ENCODE peak calls at places on chromosome 10, in six cellular contexts. One of them, this sample, is unnamed.

GRCh38 chr10:131616040-131616439 is 284.8 kb upstream of the PPP2R2D start:
- DNase-seq in GM13977: no peak
- DNase-seq in NCI-H1092: no peak
- DNase-seq in mesothelial cell of epicardium: no peak
- DNase-seq in ACHN: no peak
- DNase-seq in PC-9: no peak
- DNase-seq in this sample: no peak

GRCh38 chr10:77873558-77874380 is 52.8 kb downstream of the DLG5 start:
- DNase-seq in ACHN: peak; percentile 12
- DNase-seq in PC-9: peak; percentile 92
- DNase-seq in NCI-H1092: no peak
- DNase-seq in mesothelial cell of epicardium: no peak
- DNase-seq in GM13977: peak; percentile 72
- DNase-seq in this sample: no peak

GRCh38 chr10:28595618-28596017 is 62.7 kb downstream of the WAC start:
- DNase-seq in GM13977: no peak
- DNase-seq in PC-9: no peak
- DNase-seq in ACHN: no peak
- DNase-seq in NCI-H1092: no peak
- DNase-seq in mesothelial cell of epicardium: no peak
- DNase-seq in this sample: no peak

GRCh38 chr10:8050561-8051108 is 3.9 kb upstream of the GATA3 start:
- DNase-seq in ACHN: peak; percentile 13
- DNase-seq in PC-9: peak; percentile 52
- DNase-seq in NCI-H1092: no peak
- DNase-seq in mesothelial cell of epicardium: no peak
- DNase-seq in GM13977: peak; percentile 56
- DNase-seq in this sample: no peak

GRCh38 chr10:47418321-47418720 is 34.2 kb upstream of the ZNF488 start:
- DNase-seq in mesothelial cell of epicardium: no peak
- DNase-seq in NCI-H1092: no peak
- DNase-seq in PC-9: no peak
- DNase-seq in ACHN: no peak
- DNase-seq in GM13977: no peak
- DNase-seq in this sample: no peak

GRCh38 chr10:13206546-13207443 is 27.4 kb downstream of the UCMA start:
- DNase-seq in NCI-H1092: no peak
- DNase-seq in mesothelial cell of epicardium: no peak
- DNase-seq in PC-9: no peak
- DNase-seq in ACHN: peak; percentile 34
- DNase-seq in GM13977: no peak
- DNase-seq in this sample: no peak

GRCh38 chr10:107616463-107617131 is 452.1 kb upstream of the SORCS1 start:
- DNase-seq in GM13977: no peak
- DNase-seq in PC-9: no peak
- DNase-seq in NCI-H1092: no peak
- DNase-seq in ACHN: no peak
- DNase-seq in mesothelial cell of epicardium: no peak
- DNase-seq in this sample: no peak

GRCh38 chr10:14579405-14579804 is 195.3 kb downstream of the FAM107B start:
- DNase-seq in NCI-H1092: no peak
- DNase-seq in GM13977: no peak
- DNase-seq in mesothelial cell of epicardium: no peak
- DNase-seq in PC-9: no peak
- DNase-seq in ACHN: no peak
- DNase-seq in this sample: no peak

GRCh38 chr10:72736176-72736795 is 44.3 kb downstream of the MCU start:
- DNase-seq in PC-9: no peak
- DNase-seq in GM13977: no peak
- DNase-seq in ACHN: no peak
- DNase-seq in mesothelial cell of epicardium: no peak
- DNase-seq in NCI-H1092: no peak
- DNase-seq in this sample: no peak

GRCh38 chr10:30816144-30816811 is 186.7 kb upstream of the LYZL2 start:
- DNase-seq in ACHN: no peak
- DNase-seq in PC-9: no peak
- DNase-seq in NCI-H1092: no peak
- DNase-seq in mesothelial cell of epicardium: no peak
- DNase-seq in GM13977: no peak
- DNase-seq in this sample: no peak

GRCh38 chr10:103855424-103855823 is at the start of gene SH3PXD2A:
- DNase-seq in NCI-H1092: no peak
- DNase-seq in PC-9: peak; percentile 37
- DNase-seq in mesothelial cell of epicardium: peak; percentile 50
- DNase-seq in GM13977: peak; percentile 65
- DNase-seq in ACHN: peak; percentile 18
- DNase-seq in this sample: no peak

GRCh38 chr10:100710151-100710871 is 35.1 kb upstream of the PAX2 start:
- DNase-seq in mesothelial cell of epicardium: no peak
- DNase-seq in GM13977: no peak
- DNase-seq in PC-9: no peak
- DNase-seq in ACHN: peak; percentile 67
- DNase-seq in NCI-H1092: no peak
- DNase-seq in this sample: no peak

GRCh38 chr10:132713421-132714095 is 72.4 kb downstream of the NKX6-2 start:
- DNase-seq in PC-9: no peak
- DNase-seq in mesothelial cell of epicardium: peak; percentile 15
- DNase-seq in NCI-H1092: no peak
- DNase-seq in ACHN: no peak
- DNase-seq in GM13977: no peak
- DNase-seq in this sample: no peak

GRCh38 chr10:98367626-98368451 is 47.1 kb downstream of the PYROXD2 start:
- DNase-seq in ACHN: no peak
- DNase-seq in mesothelial cell of epicardium: no peak
- DNase-seq in NCI-H1092: no peak
- DNase-seq in PC-9: no peak
- DNase-seq in GM13977: no peak
- DNase-seq in this sample: no peak

GRCh38 chr10:102914781-102915180 is 3.3 kb upstream of the CNNM2 start:
- DNase-seq in GM13977: no peak
- DNase-seq in NCI-H1092: no peak
- DNase-seq in mesothelial cell of epicardium: no peak
- DNase-seq in PC-9: no peak
- DNase-seq in ACHN: no peak
- DNase-seq in this sample: no peak

GRCh38 chr10:94011296-94011695 is 17.6 kb downstream of the PLCE1 start:
- DNase-seq in mesothelial cell of epicardium: no peak
- DNase-seq in ACHN: no peak
- DNase-seq in NCI-H1092: no peak
- DNase-seq in GM13977: no peak
- DNase-seq in PC-9: no peak
- DNase-seq in this sample: no peak

GRCh38 chr10:96387601-96388000 is 28.8 kb upstream of the OPALIN start:
- DNase-seq in NCI-H1092: no peak
- DNase-seq in PC-9: no peak
- DNase-seq in mesothelial cell of epicardium: no peak
- DNase-seq in ACHN: no peak
- DNase-seq in GM13977: no peak
- DNase-seq in this sample: no peak

GRCh38 chr10:57338823-57339558 is 928.7 kb downstream of the IPMK start:
- DNase-seq in GM13977: peak; percentile 55
- DNase-seq in mesothelial cell of epicardium: no peak
- DNase-seq in PC-9: no peak
- DNase-seq in NCI-H1092: no peak
- DNase-seq in ACHN: peak; percentile 71
- DNase-seq in this sample: no peak

GRCh38 chr10:4254101-4254994 is 469.3 kb upstream of the KLF6 start:
- DNase-seq in mesothelial cell of epicardium: no peak
- DNase-seq in PC-9: no peak
- DNase-seq in GM13977: no peak
- DNase-seq in NCI-H1092: no peak
- DNase-seq in ACHN: no peak
- DNase-seq in this sample: no peak

GRCh38 chr10:68871731-68872342 is 29.3 kb upstream of the DDX50 start:
- DNase-seq in NCI-H1092: peak; percentile 93
- DNase-seq in mesothelial cell of epicardium: no peak
- DNase-seq in GM13977: no peak
- DNase-seq in ACHN: peak; percentile 58
- DNase-seq in PC-9: no peak
- DNase-seq in this sample: no peak

GRCh38 chr10:89548673-89549072 is 13.3 kb upstream of the SLC16A12 start:
- DNase-seq in ACHN: no peak
- DNase-seq in GM13977: no peak
- DNase-seq in PC-9: no peak
- DNase-seq in NCI-H1092: no peak
- DNase-seq in mesothelial cell of epicardium: no peak
- DNase-seq in this sample: no peak

GRCh38 chr10:100146875-100147665 is 38.8 kb downstream of the ERLIN1 start:
- DNase-seq in ACHN: no peak
- DNase-seq in GM13977: no peak
- DNase-seq in PC-9: no peak
- DNase-seq in mesothelial cell of epicardium: no peak
- DNase-seq in NCI-H1092: no peak
- DNase-seq in this sample: no peak

GRCh38 chr10:90023950-90024349 is 322.6 kb downstream of the KIF20B start:
- DNase-seq in mesothelial cell of epicardium: no peak
- DNase-seq in GM13977: no peak
- DNase-seq in NCI-H1092: no peak
- DNase-seq in PC-9: no peak
- DNase-seq in ACHN: no peak
- DNase-seq in this sample: no peak

GRCh38 chr10:123323884-123324283 is 169.7 kb downstream of the BUB3 start:
- DNase-seq in GM13977: no peak
- DNase-seq in NCI-H1092: no peak
- DNase-seq in PC-9: no peak
- DNase-seq in ACHN: no peak
- DNase-seq in mesothelial cell of epicardium: no peak
- DNase-seq in this sample: no peak

GRCh38 chr10:125333209-125333591 is 172.8 kb upstream of the CTBP2 start:
- DNase-seq in PC-9: no peak
- DNase-seq in ACHN: no peak
- DNase-seq in mesothelial cell of epicardium: no peak
- DNase-seq in GM13977: no peak
- DNase-seq in NCI-H1092: no peak
- DNase-seq in this sample: no peak

GRCh38 chr10:70355234-70356021 is 27.0 kb downstream of the LRRC20 start:
- DNase-seq in PC-9: no peak
- DNase-seq in NCI-H1092: no peak
- DNase-seq in mesothelial cell of epicardium: no peak
- DNase-seq in ACHN: no peak
- DNase-seq in GM13977: peak; percentile 52
- DNase-seq in this sample: peak; percentile 9

GRCh38 chr10:79047875-79048638 is 20.7 kb upstream of the ZMIZ1 start:
- DNase-seq in mesothelial cell of epicardium: no peak
- DNase-seq in ACHN: no peak
- DNase-seq in NCI-H1092: no peak
- DNase-seq in PC-9: no peak
- DNase-seq in GM13977: no peak
- DNase-seq in this sample: no peak

GRCh38 chr10:94155722-94156271 is 162.1 kb downstream of the PLCE1 start:
- DNase-seq in mesothelial cell of epicardium: no peak
- DNase-seq in PC-9: no peak
- DNase-seq in GM13977: no peak
- DNase-seq in NCI-H1092: no peak
- DNase-seq in ACHN: no peak
- DNase-seq in this sample: no peak

GRCh38 chr10:116665541-116666125 is 44.9 kb downstream of the PNLIPRP2 start:
- DNase-seq in PC-9: no peak
- DNase-seq in mesothelial cell of epicardium: no peak
- DNase-seq in GM13977: no peak
- DNase-seq in NCI-H1092: no peak
- DNase-seq in ACHN: no peak
- DNase-seq in this sample: no peak

GRCh38 chr10:73908853-73909611 is 1.9 kb upstream of the PLAU start:
- DNase-seq in mesothelial cell of epicardium: no peak
- DNase-seq in PC-9: peak; percentile 77
- DNase-seq in ACHN: peak; percentile 94
- DNase-seq in GM13977: peak; percentile 74
- DNase-seq in NCI-H1092: no peak
- DNase-seq in this sample: peak; percentile 4

GRCh38 chr10:7231420-7232414 is 179.1 kb downstream of the SFMBT2 start:
- DNase-seq in NCI-H1092: no peak
- DNase-seq in GM13977: no peak
- DNase-seq in PC-9: no peak
- DNase-seq in ACHN: no peak
- DNase-seq in mesothelial cell of epicardium: no peak
- DNase-seq in this sample: no peak

This sample was measured in SIG-M5.